ENCODE peak calls at places on chromosomes 4 and X, in five cellular contexts. M, H, V, X and E are unnamed samples.

GRCh38 chrX:153874366-153875125 is 11.4 kb downstream of the L1CAM start:
- DNase-seq in M (no peak), H (no peak), V (no peak), X (no peak), E (no peak)

GRCh38 chr4:2673157-2673556 is 83.0 kb downstream of the TNIP2 start:
- DNase-seq in M (peak), H (no peak), V (no peak), X (no peak), E (no peak)

GRCh38 chr4:41213563-41214157 is 682 bp downstream of the APBB2 start:
- DNase-seq in M (no peak), H (no peak), V (no peak), X (peak), E (peak)

GRCh38 chr4:22477136-22477793 is 38.6 kb downstream of the ADGRA3 start:
- DNase-seq in M (no peak), H (no peak), V (no peak), X (no peak), E (no peak)

GRCh38 chr4:3723232-3723642 is 42.9 kb upstream of the ADRA2C start:
- DNase-seq in M (no peak), H (no peak), V (no peak), X (peak), E (no peak)

GRCh38 chrX:13647709-13648212 is 5.2 kb upstream of the TCEANC start:
- DNase-seq in M (peak), H (no peak), V (no peak), X (no peak), E (no peak)

GRCh38 chr4:23930750-23931488 is 41.1 kb upstream of the PPARGC1A start:
- DNase-seq in M (no peak), H (no peak), V (peak), X (no peak), E (peak)

GRCh38 chr4:110119880-110120279 is 78.5 kb downstream of the ELOVL6 start:
- DNase-seq in M (no peak), H (no peak), V (no peak), X (no peak), E (no peak)

GRCh38 chr4:57110635-57111546 is 706 bp upstream of the IGFBP7 start:
- DNase-seq in M (no peak), H (peak), V (peak), X (peak), E (peak)

GRCh38 chrX:103012945-103013344 is 51.0 kb downstream of the BEX1 start:
- DNase-seq in M (no peak), H (no peak), V (no peak), X (no peak), E (no peak)

GRCh38 chr4:48237996-48238645 is 31.5 kb downstream of the TEC start:
- DNase-seq in M (peak), H (no peak), V (no peak), X (no peak), E (no peak)

GRCh38 chrX:53383376-53384087 is 38.9 kb downstream of the SMC1A start:
- DNase-seq in M (no peak), H (no peak), V (no peak), X (no peak), E (no peak)

GRCh38 chr4:8608714-8609391 is 16.3 kb downstream of the CPZ start:
- DNase-seq in M (no peak), H (no peak), V (no peak), X (peak), E (no peak)

GRCh38 chrX:41300758-41301437 is 33.1 kb upstream of the DDX3X start:
- DNase-seq in M (peak), H (no peak), V (no peak), X (no peak), E (no peak)

GRCh38 chrX:84123585-84123984 is 64.4 kb downstream of the RPS6KA6 start:
- DNase-seq in M (no peak), H (no peak), V (no peak), X (no peak), E (no peak)

GRCh38 chr4:26204911-26205368 is 115.9 kb upstream of the RBPJ start:
- DNase-seq in M (no peak), H (no peak), V (no peak), X (no peak), E (no peak)

GRCh38 chr4:184362338-184362737 is 112.0 kb downstream of the IRF2 start:
- DNase-seq in M (no peak), H (no peak), V (peak), X (no peak), E (no peak)

GRCh38 chr4:120052840-120053239 is 13.8 kb downstream of the MAD2L1 start:
- DNase-seq in M (peak), H (no peak), V (no peak), X (no peak), E (no peak)

GRCh38 chr4:2891294-2891693 is 47.6 kb downstream of the ADD1 start:
- DNase-seq in M (peak), H (no peak), V (no peak), X (no peak), E (no peak)

GRCh38 chr4:159308571-159309340 is 205.9 kb downstream of the RAPGEF2 start:
- DNase-seq in M (no peak), H (no peak), V (no peak), X (no peak), E (no peak)

GRCh38 chr4:77172336-77172735 is 15.3 kb downstream of the CCNG2 start:
- DNase-seq in M (no peak), H (no peak), V (no peak), X (no peak), E (no peak)

GRCh38 chrX:121256653-121257052 is 209.2 kb downstream of the GLUD2 start:
- DNase-seq in M (no peak), H (no peak), V (no peak), X (no peak), E (no peak)

GRCh38 chr4:3729188-3729884 is 36.8 kb upstream of the ADRA2C start:
- DNase-seq in M (no peak), H (no peak), V (no peak), X (no peak), E (no peak)

GRCh38 chrX:121307441-121307840 is 260.0 kb downstream of the GLUD2 start:
- DNase-seq in M (no peak), H (no peak), V (no peak), X (no peak), E (no peak)

GRCh38 chrX:107823456-107823855 is 2.2 kb upstream of the MID2 start:
- DNase-seq in M (no peak), H (no peak), V (no peak), X (no peak), E (no peak)

GRCh38 chrX:17465201-17465600 is 90.2 kb downstream of the NHS start:
- DNase-seq in M (no peak), H (no peak), V (no peak), X (no peak), E (no peak)
- TF ChIP-seq CTCF in M (no peak), H (no peak), V (no peak), X (no peak), E (no peak)

GRCh38 chr4:107757293-107757692 is 37.3 kb upstream of the PAPSS1 start:
- DNase-seq in M (no peak), H (no peak), V (no peak), X (no peak), E (no peak)
- TF ChIP-seq CTCF in M (no peak), H (no peak), V (no peak), X (no peak), E (no peak)

GRCh38 chr4:177385576-177386320 is 56.5 kb downstream of the AGA start:
- DNase-seq in M (no peak), H (no peak), V (no peak), X (no peak), E (no peak)

GRCh38 chr4:177381762-177382310 is 60.4 kb downstream of the AGA start:
- DNase-seq in M (no peak), H (no peak), V (peak), X (no peak), E (no peak)

GRCh38 chr4:177375971-177376370 is 66.3 kb downstream of the AGA start:
- DNase-seq in M (no peak), H (no peak), V (no peak), X (no peak), E (no peak)

GRCh38 chr4:177384856-177385396 is 57.3 kb downstream of the AGA start:
- DNase-seq in M (no peak), H (no peak), V (no peak), X (no peak), E (no peak)

GRCh38 chr4:177380730-177381287 is 61.4 kb downstream of the AGA start:
- DNase-seq in M (peak), H (no peak), V (peak), X (no peak), E (no peak)
- TF ChIP-seq CTCF in M (peak), H (peak), V (peak), X (no peak), E (no peak)

GRCh38 chr4:27702710-27703431 is 842.2 kb downstream of the STIM2 start:
- DNase-seq in M (peak), H (no peak), V (peak), X (no peak), E (no peak)
- TF ChIP-seq CTCF in M (peak), H (peak), V (peak), X (no peak), E (peak)

DNA sequence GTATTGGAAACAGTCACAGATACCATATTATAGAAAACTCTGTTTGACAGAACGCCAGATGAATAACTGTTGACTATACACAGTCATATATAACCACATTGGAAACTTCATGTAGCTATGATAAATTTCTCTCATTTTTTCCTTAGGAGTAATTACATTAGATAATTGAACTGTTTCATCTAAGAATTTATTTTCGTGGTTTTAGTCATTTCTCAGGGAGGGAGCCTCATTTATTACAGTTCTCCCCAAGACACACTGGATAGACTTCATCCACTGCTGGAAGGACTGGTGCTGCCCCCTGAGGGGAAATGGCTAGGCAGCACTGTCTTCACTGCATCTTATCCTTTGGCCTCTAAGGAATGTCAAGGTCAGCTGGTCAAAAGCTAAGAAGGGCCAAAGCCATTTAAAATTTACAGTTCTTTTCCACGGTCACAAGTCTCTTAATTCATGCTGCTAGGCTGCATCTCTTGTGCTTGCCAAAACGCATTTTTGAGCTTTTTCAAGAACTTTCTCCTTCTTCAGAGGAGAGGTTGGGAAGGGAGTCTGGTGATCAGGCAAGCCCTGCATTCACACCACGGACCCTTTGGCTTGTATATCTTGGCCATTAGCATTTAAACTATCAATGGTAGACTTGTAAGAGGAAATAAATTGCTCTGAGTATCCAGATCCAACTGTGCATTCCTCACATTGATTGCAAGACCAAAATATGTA is 145.1 kb downstream of the CBR4 start:
- DNase-seq in M (no peak), H (no peak), V (peak), X (no peak), E (no peak)
- TF ChIP-seq CTCF in M (no peak), H (peak), V (peak), X (peak), E (no peak)

DNA sequence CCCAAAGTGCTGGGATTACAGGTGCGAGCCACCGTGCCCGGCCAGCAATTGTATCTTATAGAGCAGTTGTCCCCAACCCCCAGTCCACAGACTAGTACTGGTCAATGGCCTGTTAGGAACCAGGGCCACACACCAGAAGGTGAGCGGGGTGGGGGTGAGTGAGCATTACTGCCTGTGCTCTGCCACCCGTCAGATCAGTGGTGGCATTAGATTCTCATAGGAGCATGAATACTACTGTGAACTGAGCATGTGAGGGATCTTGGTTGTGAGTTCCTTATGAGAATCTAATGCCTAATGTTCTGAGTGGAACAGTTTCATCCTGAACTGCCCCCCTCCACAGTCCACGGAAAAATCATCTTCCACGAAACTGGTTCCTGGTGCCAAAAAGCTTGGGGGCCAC is 328.0 kb upstream of the BOD1L1 start:
- DNase-seq in M (no peak), H (no peak), V (no peak), X (no peak), E (no peak)
- TF ChIP-seq CTCF in M (no peak), H (no peak), V (no peak), X (no peak), E (no peak)

GRCh38 chrX:136607236-136607635 is 40.7 kb upstream of the CD40LG start:
- DNase-seq in M (no peak), H (no peak), V (no peak), X (no peak), E (no peak)

GRCh38 chrX:136608295-136608933 is 39.5 kb upstream of the CD40LG start:
- DNase-seq in M (peak), H (peak), V (peak), X (no peak), E (peak)
- TF ChIP-seq CTCF in M (peak), H (peak), V (peak), X (peak), E (peak)

GRCh38 chrX:44904542-44905115 is 31.6 kb downstream of the KDM6A start:
- DNase-seq in M (no peak), H (no peak), V (no peak), X (no peak), E (no peak)
- TF ChIP-seq CTCF in M (no peak), H (no peak), V (peak), X (no peak), E (no peak)